ENCODE peak calls at places on chromosomes 11 and 22, in ten cellular contexts. N is Peyer's patch, X is A549, Z is adrenal gland, P is HCT116, R is prostate gland, W is tibial nerve, A is body of pancreas, L is IMR-90, T is K562. C is an unnamed sample. For H3K4me1, the result is how much of the 10 kb centered on the place peaks cover.

GRCh38 chr11:1920909-1921575 is 1.5 kb downstream of the TNNT3 start:
- DNase-seq in W (no peak), X (no peak), N (no peak), A (no peak), Z (peak), T (no peak), L (no peak), P (no peak), R (no peak), C (no peak)

GRCh38 chr11:57426754-57427691 is at the start of gene SLC43A3:
- DNase-seq in N (peak), T (peak), L (peak), X (no peak), W (peak), P (no peak), Z (peak), A (peak), R (peak), C (peak)

GRCh38 chr11:69670158-69670845 is 4.9 kb downstream of the LTO1 start:
- DNase-seq in A (peak), X (peak), R (peak), P (peak), W (peak), L (peak), T (peak), N (peak), Z (peak), C (peak)

GRCh38 chr11:73152086-73152853 is 10.2 kb upstream of the FCHSD2 start:
- DNase-seq in T (no peak), L (no peak), A (no peak), X (no peak), R (no peak), N (peak), Z (no peak), W (no peak), P (no peak), C (no peak)

GRCh38 chr22:47007496-47007895 is 245.0 kb downstream of the TBC1D22A start:
- DNase-seq in R (no peak), X (no peak), W (no peak), A (no peak), L (no peak), N (no peak), Z (no peak), T (no peak), P (no peak), C (no peak)

GRCh38 chr11:125938418-125938817 is 7.4 kb upstream of the VSIG10L2 start:
- DNase-seq in Z (no peak), A (no peak), P (no peak), T (no peak), W (no peak), L (no peak), X (no peak), N (no peak), R (no peak), C (no peak)

GRCh38 chr22:44292007-44292370 is 20.8 kb downstream of the SHISAL1 start:
- DNase-seq in L (no peak), P (no peak), N (no peak), X (no peak), R (no peak), A (no peak), Z (no peak), W (no peak), T (no peak), C (peak)

GRCh38 chr11:118915941-118916841 is 9.5 kb downstream of the BCL9L start:
- DNase-seq in Z (peak), W (no peak), P (no peak), N (no peak), X (peak), L (no peak), T (no peak), R (no peak), A (peak), C (peak)

GRCh38 chr22:23380230-23380573 is 199.9 kb downstream of the IGLL1 start:
- DNase-seq in X (no peak), Z (no peak), R (no peak), N (no peak), P (no peak), W (no peak), L (no peak), A (no peak), T (no peak), C (no peak)

GRCh38 chr11:128026596-128026995 is 560.8 kb downstream of the ETS1 start:
- DNase-seq in N (no peak), A (no peak), Z (peak), L (peak), X (peak), T (no peak), W (no peak), R (no peak), P (no peak), C (no peak)

GRCh38 chr11:68560216-68560615 is 99.7 kb downstream of the PPP6R3 start:
- DNase-seq in X (no peak), T (no peak), N (no peak), Z (no peak), P (no peak), A (no peak), R (no peak), L (no peak), W (no peak), C (no peak)

GRCh38 chr22:40401532-40401931 is 31.1 kb downstream of the SGSM3 start:
- DNase-seq in A (peak), T (no peak), X (no peak), W (no peak), P (no peak), L (no peak), Z (no peak), N (no peak), R (no peak), C (no peak)

GRCh38 chr11:40228671-40229070 is 1230.8 kb downstream of the LRRC4C start:
- DNase-seq in R (no peak), P (no peak), W (no peak), T (no peak), L (no peak), N (no peak), Z (no peak), X (no peak), A (no peak), C (no peak)

GRCh38 chr11:24896118-24896835 is 399.4 kb downstream of the LUZP2 start:
- DNase-seq in A (no peak), X (no peak), Z (no peak), N (no peak), L (no peak), W (no peak), T (no peak), P (no peak), R (no peak), C (no peak)

GRCh38 chr11:114025329-114025907 is 34.1 kb upstream of the ZBTB16 start:
- DNase-seq in W (no peak), T (no peak), A (no peak), N (no peak), L (no peak), P (no peak), R (no peak), Z (no peak), X (no peak), C (no peak)

GRCh38 chr11:121104223-121104831 is 3.3 kb downstream of the TECTA start:
- DNase-seq in R (no peak), X (no peak), N (no peak), P (no peak), T (peak), A (no peak), Z (no peak), W (no peak), L (no peak), C (peak)

GRCh38 chr11:44797886-44798683 is 71.3 kb downstream of the TSPAN18 start:
- DNase-seq in N (no peak), R (no peak), L (peak), X (no peak), Z (no peak), P (no peak), T (no peak), A (no peak), W (no peak), C (no peak)

GRCh38 chr22:49960967-49961600 is 512 bp downstream of the PIM3 start:
- DNase-seq in N (peak), R (peak), L (no peak), P (no peak), Z (peak), T (peak), A (peak), W (peak), X (peak), C (peak)

GRCh38 chr22:49959782-49960158 is 802 bp upstream of the PIM3 start:
- DNase-seq in T (no peak), N (no peak), Z (peak), A (peak), P (no peak), R (peak), X (peak), L (no peak), W (no peak), C (no peak)

GRCh38 chr22:49961601-49962011 is 1.0 kb downstream of the PIM3 start:
- DNase-seq in N (no peak), W (no peak), Z (no peak), R (no peak), T (no peak), X (peak), A (no peak), P (no peak), L (no peak), C (no peak)

GRCh38 chr22:49958961-49959781 is 1.4 kb upstream of the PIM3 start:
- DNase-seq in Z (peak), R (no peak), L (no peak), W (no peak), A (peak), T (peak), N (no peak), P (no peak), X (no peak), C (no peak)

DNA sequence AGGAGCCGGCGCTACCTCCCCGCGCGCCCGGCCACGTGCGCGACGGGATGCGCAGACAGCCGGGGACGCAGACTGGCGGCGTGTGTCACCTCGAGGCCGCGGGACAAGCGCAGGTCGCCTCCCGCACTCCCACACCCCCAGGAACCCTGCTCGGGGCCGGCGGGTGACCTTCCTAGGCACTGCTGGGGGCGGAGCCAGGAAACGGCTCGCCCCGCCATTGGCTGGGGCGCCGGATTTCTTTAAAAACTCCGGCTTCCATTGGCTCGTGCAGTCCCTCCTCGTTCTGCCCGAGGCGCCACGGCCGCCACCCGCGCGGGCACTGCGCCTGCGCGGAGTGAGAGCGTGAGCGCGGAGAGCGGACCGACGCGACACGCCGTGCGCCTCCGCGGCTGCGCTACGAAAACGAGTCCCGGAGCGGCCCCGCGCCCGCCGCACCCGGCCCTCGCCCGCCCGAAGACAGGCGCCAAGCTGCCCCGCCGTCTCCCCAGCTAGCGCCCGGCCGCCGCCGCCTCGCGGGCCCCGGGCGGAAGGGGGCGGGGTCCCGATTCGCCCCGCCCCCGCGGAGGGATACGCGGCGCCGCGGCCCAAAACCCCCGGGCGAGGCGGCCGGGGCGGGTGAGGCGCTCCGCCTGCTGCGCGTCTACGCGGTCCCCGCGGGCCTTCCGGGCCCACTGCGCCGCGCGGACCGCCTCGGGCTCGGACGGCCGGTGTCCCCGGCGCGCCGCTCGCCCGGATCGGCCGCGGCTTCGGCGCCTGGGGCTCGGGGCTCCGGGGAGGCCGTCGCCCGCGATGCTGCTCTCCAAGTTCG is at the start of gene PIM3:
- DNase-seq in X (peak), R (peak), P (peak), W (peak), T (peak), N (peak), A (peak), Z (peak), L (peak), C (peak)
- TF ChIP-seq POLR2A in X (peak), R (peak), P (peak), W (peak), T (peak), N (peak), A (peak), Z (peak), L (peak), C (peak)

GRCh38 chr22:19115628-19116027 is 6.6 kb downstream of the DGCR2 start:
- DNase-seq in P (no peak), N (no peak), X (no peak), W (no peak), Z (no peak), R (no peak), T (no peak), A (peak), L (no peak), C (no peak)
- H3K4me1 ChIP-seq in P (under half), N (under half), X (under half), W (under half), Z (under half), R (under half), T (under half), A (half or more), L (under half), C (under half)

GRCh38 chr11:7578276-7578955 is 64.6 kb downstream of the PPFIBP2 start:
- DNase-seq in Z (no peak), A (no peak), L (no peak), N (no peak), W (no peak), R (no peak), T (no peak), X (no peak), P (no peak), C (no peak)

GRCh38 chr11:7575841-7576451 is 62.1 kb downstream of the PPFIBP2 start:
- DNase-seq in T (no peak), X (peak), W (no peak), P (no peak), Z (no peak), R (peak), A (peak), N (no peak), L (no peak), C (no peak)

GRCh38 chr11:7577883-7578242 is 64.1 kb downstream of the PPFIBP2 start:
- DNase-seq in N (no peak), W (no peak), R (peak), Z (no peak), X (no peak), A (no peak), P (no peak), L (peak), T (no peak), C (no peak)

GRCh38 chr11:7576671-7577225 is 62.9 kb downstream of the PPFIBP2 start:
- DNase-seq in X (no peak), N (no peak), A (no peak), P (no peak), W (no peak), L (peak), R (no peak), Z (no peak), T (no peak), C (peak)

DNA sequence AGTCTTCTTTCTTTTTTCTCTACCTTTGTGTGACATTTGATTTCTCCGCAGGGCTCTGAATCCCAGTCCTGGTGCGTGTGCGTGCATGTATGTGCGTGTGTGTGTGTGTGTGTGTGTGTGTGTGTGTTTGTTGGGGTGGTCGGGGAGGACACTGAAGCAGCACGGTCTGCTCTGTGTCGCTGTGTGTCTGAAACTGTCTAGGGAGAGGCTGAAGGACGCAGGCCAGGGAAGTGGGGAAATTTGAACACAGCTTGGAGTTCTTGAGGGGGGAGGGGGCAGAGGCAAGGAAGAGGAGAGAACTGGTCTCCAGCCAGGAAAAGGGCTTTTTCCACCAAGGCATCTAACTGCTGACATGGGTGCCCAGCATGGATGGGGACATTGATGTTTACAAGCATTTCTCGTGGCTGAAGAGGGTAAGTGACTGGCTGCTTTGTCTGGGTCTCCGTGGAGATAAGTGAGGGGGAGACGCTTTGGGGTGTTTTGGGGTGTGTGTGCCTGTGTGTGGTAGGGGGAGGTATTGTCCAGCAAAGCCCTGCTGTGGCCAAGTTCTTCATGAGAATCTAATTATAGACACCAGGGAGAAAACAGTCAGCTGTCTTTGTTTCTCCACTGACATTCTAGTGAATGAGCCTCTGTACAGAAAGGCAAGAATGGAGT is 63.6 kb downstream of the PPFIBP2 start:
- DNase-seq in X (no peak), R (no peak), N (no peak), L (no peak), P (no peak), Z (peak), W (peak), T (no peak), A (no peak), C (peak)
- TF ChIP-seq POLR2A in X (no peak), R (no peak), N (peak), L (no peak), P (no peak), Z (no peak), W (no peak), T (no peak), A (no peak), C (no peak)

GRCh38 chr11:61332266-61332822 is 561 bp downstream of the DDB1 start:
- DNase-seq in A (no peak), Z (no peak), W (no peak), X (no peak), L (peak), N (no peak), T (peak), P (no peak), R (no peak), C (no peak)
- H3K4me1 ChIP-seq in A (half or more), Z (half or more), W (under half), X (under half), L (under half), N (under half), T (under half), P (under half), R (under half), C (under half)

GRCh38 chr11:95089620-95090542 is at the start of gene ENDOD1:
- DNase-seq in X (peak), Z (peak), T (peak), P (no peak), R (peak), L (peak), N (peak), W (peak), A (peak), C (peak)
- TF ChIP-seq POLR2A in X (peak), Z (peak), T (no peak), P (peak), R (peak), L (no peak), N (peak), W (peak), A (no peak), C (peak)

DNA sequence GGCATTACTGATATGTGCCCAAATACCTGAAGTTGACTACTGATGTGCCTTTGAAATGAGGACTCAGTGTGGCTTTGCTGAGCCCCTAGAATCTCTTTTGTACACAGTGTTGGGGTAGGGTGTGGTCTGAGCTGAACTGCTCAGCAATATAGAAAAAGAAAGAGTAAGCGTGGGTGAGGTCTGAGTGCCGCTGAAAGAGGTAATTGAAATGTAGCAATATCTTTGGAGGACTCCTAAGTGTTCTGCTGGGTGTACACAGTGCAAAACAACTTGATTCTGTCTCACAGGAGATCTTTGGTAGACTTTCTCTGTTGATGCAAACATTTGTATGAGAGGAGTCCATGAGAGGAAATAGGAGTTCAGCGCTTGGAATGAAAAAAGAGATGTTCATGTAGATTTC is 73.7 kb upstream of the PTPN5 start:
- DNase-seq in T (no peak), Z (no peak), A (no peak), W (no peak), X (no peak), P (no peak), R (no peak), N (no peak), L (no peak), C (no peak)
- H3K4me1 ChIP-seq in T (under half), Z (under half), A (under half), W (under half), X (under half), P (under half), R (under half), N (under half), L (under half), C (under half)

GRCh38 chr11:61785837-61786402 is 6.5 kb downstream of the TMEM258 start:
- DNase-seq in L (no peak), X (no peak), Z (no peak), A (no peak), P (no peak), W (no peak), T (no peak), R (no peak), N (no peak), C (no peak)
- TF ChIP-seq POLR2A in L (no peak), X (no peak), Z (no peak), A (no peak), P (no peak), W (no peak), T (no peak), R (no peak), N (no peak), C (no peak)

GRCh38 chr22:20204281-20204680 is 53.4 kb upstream of the CCDC188 start:
- DNase-seq in T (no peak), X (no peak), W (no peak), R (no peak), N (no peak), Z (no peak), P (no peak), A (no peak), L (no peak), C (no peak)
- H3K4me1 ChIP-seq in T (under half), X (under half), W (under half), R (under half), N (under half), Z (under half), P (under half), A (half or more), L (under half), C (under half)

GRCh38 chr11:117629146-117629545 is 167.9 kb downstream of the DSCAML1 start:
- DNase-seq in A (no peak), W (no peak), L (no peak), X (no peak), P (no peak), N (no peak), R (no peak), Z (no peak), T (no peak), C (no peak)

GRCh38 chr11:117633186-117633585 is 163.8 kb downstream of the DSCAML1 start:
- DNase-seq in P (no peak), A (no peak), L (no peak), Z (no peak), T (no peak), R (no peak), X (no peak), N (no peak), W (no peak), C (no peak)

GRCh38 chr11:117631336-117632090 is 165.5 kb downstream of the DSCAML1 start:
- DNase-seq in X (no peak), L (no peak), T (no peak), P (no peak), R (no peak), Z (no peak), N (no peak), W (no peak), A (no peak), C (no peak)

GRCh38 chr11:117627259-117627658 is 169.8 kb downstream of the DSCAML1 start:
- DNase-seq in R (no peak), W (no peak), L (no peak), P (no peak), X (no peak), T (no peak), N (no peak), Z (no peak), A (no peak), C (no peak)

DNA sequence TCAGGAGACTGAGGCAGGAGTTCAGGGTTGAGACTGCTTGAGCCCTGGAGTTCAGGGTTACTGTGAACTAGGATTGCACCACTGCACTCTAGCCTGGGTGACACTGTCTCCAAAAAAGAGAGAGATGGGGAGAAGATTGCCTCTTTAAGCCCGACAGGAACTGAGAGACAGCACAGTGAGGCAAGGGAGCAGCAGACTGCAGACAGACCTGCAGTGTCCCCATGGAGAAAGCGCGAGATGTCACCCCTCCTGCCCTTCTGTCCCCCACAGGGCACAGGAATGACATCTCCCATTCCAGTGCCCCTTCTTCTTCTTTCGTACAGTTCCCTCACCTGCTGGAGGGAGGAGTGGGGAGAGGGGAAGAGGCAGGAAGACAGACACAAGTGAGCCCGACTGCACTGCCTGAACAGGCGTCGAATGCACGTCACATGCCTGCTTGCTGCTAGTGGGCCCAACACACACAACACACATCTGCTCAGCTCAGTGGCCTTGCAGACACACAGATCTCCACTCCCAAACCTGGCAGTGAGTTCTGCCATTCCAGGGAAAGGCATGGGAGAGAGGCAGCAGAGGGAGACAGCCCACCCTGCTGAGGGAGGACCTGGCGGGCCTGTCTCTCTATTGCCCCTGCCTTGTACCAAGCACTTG is 167.0 kb downstream of the DSCAML1 start:
- DNase-seq in A (no peak), W (no peak), Z (no peak), L (no peak), N (no peak), X (no peak), T (no peak), R (no peak), P (no peak), C (no peak)
- TF ChIP-seq POLR2A in A (no peak), W (no peak), Z (no peak), L (no peak), N (no peak), X (no peak), T (no peak), R (no peak), P (no peak), C (no peak)

C was measured in uterus.